ENCODE peak calls at places on chromosomes 3 and 15, in nine cellular contexts. One of them, this sample, is unnamed. For H3K9me3, the result is how much of the 10 kb centered on the place peaks cover.

GRCh38 chr15:100958326-100959065 is 39.3 kb downstream of the LRRK1 start:
- DNase-seq in aorta: no peak
- DNase-seq in uterus: no peak
- DNase-seq in left ventricle myocardium inferior: no peak
- DNase-seq in right atrium auricular region: no peak
- DNase-seq in adipocyte: peak
- DNase-seq in sigmoid colon: no peak
- DNase-seq in spleen: no peak
- DNase-seq in PC-3: peak
- DNase-seq in this sample: no peak

GRCh38 chr3:194121881-194122280 is 14.1 kb upstream of the HES1 start:
- DNase-seq in uterus: no peak
- DNase-seq in PC-3: peak
- DNase-seq in spleen: no peak
- DNase-seq in adipocyte: no peak
- DNase-seq in left ventricle myocardium inferior: no peak
- DNase-seq in aorta: no peak
- DNase-seq in right atrium auricular region: no peak
- DNase-seq in sigmoid colon: no peak
- DNase-seq in this sample: no peak

GRCh38 chr3:113174806-113175490 is 36.4 kb upstream of the BOC start:
- DNase-seq in right atrium auricular region: no peak
- DNase-seq in aorta: no peak
- DNase-seq in spleen: no peak
- DNase-seq in uterus: no peak
- DNase-seq in sigmoid colon: no peak
- DNase-seq in adipocyte: peak
- DNase-seq in left ventricle myocardium inferior: no peak
- DNase-seq in PC-3: no peak
- DNase-seq in this sample: no peak

GRCh38 chr3:181720281-181720680 is 8.6 kb downstream of the SOX2 start:
- DNase-seq in left ventricle myocardium inferior: no peak
- DNase-seq in uterus: no peak
- DNase-seq in right atrium auricular region: no peak
- DNase-seq in adipocyte: no peak
- DNase-seq in aorta: no peak
- DNase-seq in sigmoid colon: no peak
- DNase-seq in spleen: no peak
- DNase-seq in PC-3: no peak
- DNase-seq in this sample: no peak

GRCh38 chr3:111732248-111732879 is 126.7 kb upstream of the PHLDB2 start:
- DNase-seq in uterus: no peak
- DNase-seq in PC-3: no peak
- DNase-seq in spleen: no peak
- DNase-seq in adipocyte: no peak
- DNase-seq in sigmoid colon: no peak
- DNase-seq in right atrium auricular region: no peak
- DNase-seq in aorta: no peak
- DNase-seq in left ventricle myocardium inferior: no peak
- DNase-seq in this sample: no peak

GRCh38 chr3:58492385-58492970 is 582 bp downstream of the KCTD6 start:
- DNase-seq in sigmoid colon: no peak
- DNase-seq in adipocyte: peak
- DNase-seq in spleen: no peak
- DNase-seq in uterus: no peak
- DNase-seq in right atrium auricular region: no peak
- DNase-seq in left ventricle myocardium inferior: no peak
- DNase-seq in PC-3: peak
- DNase-seq in aorta: no peak
- DNase-seq in this sample: no peak

GRCh38 chr3:185503467-185503975 is 4.7 kb upstream of the TMEM41A start:
- DNase-seq in sigmoid colon: no peak
- DNase-seq in right atrium auricular region: no peak
- DNase-seq in aorta: no peak
- DNase-seq in PC-3: no peak
- DNase-seq in left ventricle myocardium inferior: no peak
- DNase-seq in uterus: no peak
- DNase-seq in adipocyte: no peak
- DNase-seq in spleen: no peak
- DNase-seq in this sample: no peak

GRCh38 chr3:23992051-23992628 is 47.1 kb downstream of the NR1D2 start:
- DNase-seq in sigmoid colon: no peak
- DNase-seq in aorta: no peak
- DNase-seq in adipocyte: no peak
- DNase-seq in left ventricle myocardium inferior: no peak
- DNase-seq in PC-3: peak
- DNase-seq in uterus: peak
- DNase-seq in right atrium auricular region: no peak
- DNase-seq in spleen: no peak
- DNase-seq in this sample: no peak

GRCh38 chr3:151468284-151468917 is 7.5 kb upstream of the IGSF10 start:
- DNase-seq in spleen: no peak
- DNase-seq in right atrium auricular region: no peak
- DNase-seq in uterus: no peak
- DNase-seq in adipocyte: peak
- DNase-seq in left ventricle myocardium inferior: no peak
- DNase-seq in sigmoid colon: no peak
- DNase-seq in aorta: peak
- DNase-seq in PC-3: peak
- DNase-seq in this sample: no peak

GRCh38 chr3:193686665-193687506 is 93.9 kb downstream of the OPA1 start:
- DNase-seq in sigmoid colon: no peak
- DNase-seq in PC-3: peak
- DNase-seq in aorta: no peak
- DNase-seq in spleen: no peak
- DNase-seq in adipocyte: no peak
- DNase-seq in right atrium auricular region: no peak
- DNase-seq in left ventricle myocardium inferior: no peak
- DNase-seq in uterus: no peak
- DNase-seq in this sample: no peak

GRCh38 chr15:74525946-74526345 is 15.1 kb upstream of the ARID3B start:
- DNase-seq in sigmoid colon: no peak
- DNase-seq in spleen: no peak
- DNase-seq in aorta: no peak
- DNase-seq in adipocyte: no peak
- DNase-seq in left ventricle myocardium inferior: no peak
- DNase-seq in right atrium auricular region: no peak
- DNase-seq in uterus: no peak
- DNase-seq in PC-3: peak
- DNase-seq in this sample: no peak

GRCh38 chr15:90633361-90633760 is 83.8 kb upstream of the BLM start:
- DNase-seq in uterus: no peak
- DNase-seq in PC-3: no peak
- DNase-seq in left ventricle myocardium inferior: no peak
- DNase-seq in aorta: no peak
- DNase-seq in sigmoid colon: no peak
- DNase-seq in adipocyte: no peak
- DNase-seq in spleen: no peak
- DNase-seq in right atrium auricular region: no peak
- DNase-seq in this sample: no peak

GRCh38 chr15:86061581-86061980 is 18.1 kb upstream of the AGBL1 start:
- DNase-seq in uterus: no peak
- DNase-seq in right atrium auricular region: no peak
- DNase-seq in sigmoid colon: no peak
- DNase-seq in PC-3: no peak
- DNase-seq in aorta: no peak
- DNase-seq in left ventricle myocardium inferior: no peak
- DNase-seq in spleen: no peak
- DNase-seq in adipocyte: no peak
- DNase-seq in this sample: no peak

GRCh38 chr15:29736012-29736744 is 86.1 kb downstream of the TJP1 start:
- DNase-seq in left ventricle myocardium inferior: no peak
- DNase-seq in adipocyte: no peak
- DNase-seq in aorta: no peak
- DNase-seq in PC-3: no peak
- DNase-seq in spleen: no peak
- DNase-seq in sigmoid colon: no peak
- DNase-seq in right atrium auricular region: no peak
- DNase-seq in uterus: no peak
- DNase-seq in this sample: no peak

DNA sequence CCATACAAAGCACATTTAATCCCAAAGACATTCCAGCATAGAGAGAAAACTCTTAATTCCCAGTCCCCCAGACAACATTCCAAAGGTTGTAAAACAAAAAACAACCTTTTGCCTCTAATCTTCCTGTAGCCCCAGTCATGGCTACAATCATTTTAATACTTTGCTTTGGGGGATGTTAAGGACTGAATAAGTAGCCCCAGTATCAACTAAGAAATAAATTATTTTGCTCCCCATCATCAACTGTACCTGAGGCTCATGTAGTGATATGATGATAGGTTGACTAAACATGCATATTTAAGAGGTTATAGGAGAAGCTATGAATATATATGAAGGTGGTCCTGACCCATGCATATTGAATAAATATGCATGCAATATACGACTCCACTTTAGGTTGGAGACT is 40.6 kb downstream of the PRR20G start:
- DNase-seq in aorta: no peak
- DNase-seq in uterus: no peak
- DNase-seq in spleen: no peak
- DNase-seq in PC-3: no peak
- DNase-seq in adipocyte: no peak
- DNase-seq in right atrium auricular region: no peak
- DNase-seq in left ventricle myocardium inferior: no peak
- DNase-seq in sigmoid colon: no peak
- DNase-seq in this sample: no peak
- H3K9me3 ChIP-seq in aorta: under half
- H3K9me3 ChIP-seq in uterus: under half
- H3K9me3 ChIP-seq in spleen: half or more
- H3K9me3 ChIP-seq in PC-3: under half
- H3K9me3 ChIP-seq in adipocyte: under half
- H3K9me3 ChIP-seq in right atrium auricular region: under half
- H3K9me3 ChIP-seq in left ventricle myocardium inferior: under half
- H3K9me3 ChIP-seq in sigmoid colon: under half
- H3K9me3 ChIP-seq in this sample: under half

DNA sequence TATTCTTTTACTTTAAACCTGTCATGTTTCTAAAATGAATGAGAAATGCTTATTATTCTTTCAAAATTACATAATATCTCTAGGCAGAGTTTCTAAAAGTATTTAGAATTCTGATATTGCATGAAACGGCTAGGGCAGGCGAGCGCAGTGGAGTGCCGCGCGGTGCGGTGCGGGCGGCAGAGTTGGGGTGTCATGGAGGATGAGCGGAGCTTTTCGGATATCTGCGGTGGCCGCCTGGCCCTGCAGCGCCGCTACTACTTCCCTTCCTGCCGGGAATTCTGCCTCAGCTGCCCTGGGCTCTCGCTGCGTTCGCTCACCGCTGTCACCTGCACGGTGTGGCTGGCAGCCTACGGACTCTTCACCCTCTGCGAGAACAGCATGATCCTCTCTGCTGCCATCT is 12.6 kb downstream of the BNIP2 start:
- DNase-seq in sigmoid colon: no peak
- DNase-seq in spleen: no peak
- DNase-seq in adipocyte: no peak
- DNase-seq in uterus: no peak
- DNase-seq in aorta: no peak
- DNase-seq in PC-3: no peak
- DNase-seq in right atrium auricular region: no peak
- DNase-seq in left ventricle myocardium inferior: no peak
- DNase-seq in this sample: no peak
- H3K9me3 ChIP-seq in sigmoid colon: under half
- H3K9me3 ChIP-seq in spleen: under half
- H3K9me3 ChIP-seq in adipocyte: under half
- H3K9me3 ChIP-seq in uterus: under half
- H3K9me3 ChIP-seq in aorta: under half
- H3K9me3 ChIP-seq in PC-3: under half
- H3K9me3 ChIP-seq in right atrium auricular region: under half
- H3K9me3 ChIP-seq in left ventricle myocardium inferior: under half
- H3K9me3 ChIP-seq in this sample: under half

GRCh38 chr15:25057574-25057973 is 102.8 kb downstream of the SNRPN start:
- DNase-seq in right atrium auricular region: no peak
- DNase-seq in sigmoid colon: no peak
- DNase-seq in spleen: peak
- DNase-seq in uterus: no peak
- DNase-seq in PC-3: no peak
- DNase-seq in aorta: no peak
- DNase-seq in left ventricle myocardium inferior: no peak
- DNase-seq in adipocyte: no peak
- DNase-seq in this sample: no peak
- H3K9me3 ChIP-seq in right atrium auricular region: half or more
- H3K9me3 ChIP-seq in sigmoid colon: half or more
- H3K9me3 ChIP-seq in spleen: half or more
- H3K9me3 ChIP-seq in uterus: under half
- H3K9me3 ChIP-seq in PC-3: half or more
- H3K9me3 ChIP-seq in aorta: half or more
- H3K9me3 ChIP-seq in left ventricle myocardium inferior: half or more
- H3K9me3 ChIP-seq in adipocyte: half or more
- H3K9me3 ChIP-seq in this sample: half or more

DNA sequence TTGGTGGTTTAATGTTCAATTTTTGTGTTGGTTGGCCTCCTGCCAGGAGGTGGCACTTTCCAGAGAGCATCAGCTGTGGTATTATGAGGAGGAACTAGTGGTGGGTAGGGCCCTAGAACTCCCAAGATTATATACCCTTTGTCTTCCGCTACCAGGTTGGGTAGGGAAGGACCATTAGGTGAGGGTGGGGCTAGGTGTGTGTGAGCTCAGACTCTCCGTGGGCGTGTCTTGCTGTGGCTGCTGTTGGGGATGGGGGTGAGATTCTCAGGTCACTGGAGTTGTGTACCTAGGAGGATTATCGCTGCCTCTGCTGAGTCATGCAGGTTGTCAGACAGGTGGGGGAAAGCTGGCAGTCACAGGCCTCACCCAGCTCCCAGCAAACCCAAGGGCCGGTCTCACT is 187.1 kb downstream of the DPH6 start:
- DNase-seq in right atrium auricular region: no peak
- DNase-seq in spleen: peak
- DNase-seq in PC-3: peak
- DNase-seq in sigmoid colon: no peak
- DNase-seq in adipocyte: no peak
- DNase-seq in left ventricle myocardium inferior: no peak
- DNase-seq in aorta: no peak
- DNase-seq in uterus: no peak
- DNase-seq in this sample: no peak
- H3K9me3 ChIP-seq in right atrium auricular region: under half
- H3K9me3 ChIP-seq in spleen: half or more
- H3K9me3 ChIP-seq in PC-3: under half
- H3K9me3 ChIP-seq in sigmoid colon: under half
- H3K9me3 ChIP-seq in adipocyte: under half
- H3K9me3 ChIP-seq in left ventricle myocardium inferior: half or more
- H3K9me3 ChIP-seq in aorta: under half
- H3K9me3 ChIP-seq in uterus: under half
- H3K9me3 ChIP-seq in this sample: under half

GRCh38 chr3:13711911-13712650 is 163.2 kb downstream of the FBLN2 start:
- DNase-seq in adipocyte: no peak
- DNase-seq in right atrium auricular region: peak
- DNase-seq in sigmoid colon: peak
- DNase-seq in aorta: peak
- DNase-seq in spleen: peak
- DNase-seq in left ventricle myocardium inferior: no peak
- DNase-seq in PC-3: no peak
- DNase-seq in uterus: no peak
- DNase-seq in this sample: no peak
- H3K9me3 ChIP-seq in adipocyte: under half
- H3K9me3 ChIP-seq in right atrium auricular region: under half
- H3K9me3 ChIP-seq in sigmoid colon: under half
- H3K9me3 ChIP-seq in aorta: under half
- H3K9me3 ChIP-seq in spleen: half or more
- H3K9me3 ChIP-seq in left ventricle myocardium inferior: under half
- H3K9me3 ChIP-seq in PC-3: under half
- H3K9me3 ChIP-seq in uterus: under half
- H3K9me3 ChIP-seq in this sample: under half

GRCh38 chr15:26475554-26475953 is 297.3 kb downstream of the GABRB3 start:
- DNase-seq in right atrium auricular region: no peak
- DNase-seq in spleen: no peak
- DNase-seq in adipocyte: no peak
- DNase-seq in sigmoid colon: no peak
- DNase-seq in uterus: no peak
- DNase-seq in left ventricle myocardium inferior: no peak
- DNase-seq in aorta: no peak
- DNase-seq in PC-3: no peak
- DNase-seq in this sample: no peak
- H3K9me3 ChIP-seq in right atrium auricular region: under half
- H3K9me3 ChIP-seq in spleen: half or more
- H3K9me3 ChIP-seq in adipocyte: under half
- H3K9me3 ChIP-seq in sigmoid colon: under half
- H3K9me3 ChIP-seq in uterus: under half
- H3K9me3 ChIP-seq in left ventricle myocardium inferior: under half
- H3K9me3 ChIP-seq in aorta: under half
- H3K9me3 ChIP-seq in PC-3: under half
- H3K9me3 ChIP-seq in this sample: under half

This sample was measured in T-helper 17 cell.